ENCODE peak calls at places on chromosomes 11 and 22, in six cellular contexts. F is LNCaP clone FGC, X is IMR-90, V is sigmoid colon, Q is cardiac muscle cell, M is fibroblast of pulmonary artery. D is an unnamed sample.

GRCh38 chr11:113147249-113147648 is 167.1 kb upstream of the TTC12 start:
- DNase-seq in V (no peak), Q (peak), M (no peak), X (no peak), F (no peak), D (no peak)

GRCh38 chr22:40387758-40388157 is 17.4 kb downstream of the SGSM3 start:
- DNase-seq in F (peak), V (no peak), M (no peak), Q (no peak), X (no peak), D (no peak)

GRCh38 chr11:97445561-97445960 is 1055.7 kb downstream of the JRKL start:
- DNase-seq in M (peak), V (no peak), F (no peak), Q (peak), X (no peak), D (no peak)

GRCh38 chr22:37905534-37906363 is at the start of gene MICALL1:
- DNase-seq in V (peak), M (peak), F (no peak), Q (peak), X (peak), D (peak)

GRCh38 chr11:46564459-46564858 is 29.4 kb downstream of the AMBRA1 start:
- DNase-seq in F (no peak), X (peak), Q (no peak), V (no peak), M (no peak), D (peak)

GRCh38 chr22:40401981-40402406 is 31.6 kb downstream of the SGSM3 start:
- DNase-seq in M (no peak), F (no peak), X (no peak), Q (no peak), V (no peak), D (no peak)

GRCh38 chr11:116513894-116514293 is 258.9 kb downstream of the BUD13 start:
- DNase-seq in V (no peak), Q (peak), X (peak), M (peak), F (peak), D (peak)

GRCh38 chr22:30602049-30602448 is 4.9 kb upstream of the TCN2 start:
- DNase-seq in M (peak), Q (peak), X (peak), V (no peak), F (no peak), D (peak)

GRCh38 chr11:70098936-70099335 is 20.8 kb downstream of the ANO1 start:
- DNase-seq in F (no peak), V (no peak), X (no peak), M (no peak), Q (no peak), D (no peak)

GRCh38 chr11:111671383-111671782 is 69.1 kb downstream of the SIK2 start:
- DNase-seq in M (no peak), X (no peak), Q (no peak), V (no peak), F (no peak), D (no peak)

GRCh38 chr11:2885017-2885675 is 429 bp downstream of the CDKN1C start:
- DNase-seq in M (peak), X (peak), Q (peak), F (no peak), V (peak), D (peak)

GRCh38 chr11:50174189-50174588 is 141.5 kb downstream of the OR4C45 start:
- DNase-seq in X (peak), V (no peak), Q (no peak), F (no peak), M (peak), D (peak)

GRCh38 chr11:106177311-106177710 is 99.8 kb downstream of the AASDHPPT start:
- DNase-seq in Q (no peak), V (no peak), X (no peak), F (no peak), M (no peak), D (no peak)

GRCh38 chr11:48341466-48341865 is 16.7 kb downstream of the OR4C3 start:
- DNase-seq in F (no peak), Q (no peak), X (no peak), M (peak), V (no peak), D (no peak)

GRCh38 chr22:49344196-49344595 is 483.5 kb downstream of the BRD1 start:
- DNase-seq in F (no peak), X (no peak), V (no peak), Q (no peak), M (no peak), D (no peak)

GRCh38 chr11:111540921-111541208 is 345 bp downstream of the LAYN start:
- DNase-seq in V (no peak), X (no peak), F (no peak), Q (no peak), M (no peak), D (no peak)

GRCh38 chr11:126703661-126704060 is 296.9 kb downstream of the KIRREL3 start:
- DNase-seq in X (no peak), F (no peak), Q (no peak), V (no peak), M (no peak), D (no peak)

GRCh38 chr22:31872209-31872608 is 72.1 kb upstream of the YWHAH start:
- DNase-seq in X (no peak), F (no peak), V (no peak), Q (no peak), M (peak), D (no peak)

GRCh38 chr11:55852141-55852540 is 13.6 kb downstream of the OR5D16 start:
- DNase-seq in V (no peak), X (no peak), F (no peak), M (no peak), Q (no peak), D (no peak)

GRCh38 chr22:45784357-45785277 is 113.0 kb downstream of the ATXN10 start:
- DNase-seq in Q (peak), V (no peak), M (no peak), X (no peak), F (no peak), D (no peak)

GRCh38 chr11:65833297-65834030 is at the start of gene SNX32:
- DNase-seq in F (no peak), Q (peak), M (peak), V (peak), X (peak), D (peak)

GRCh38 chr22:47012589-47013365 is 250.3 kb downstream of the TBC1D22A start:
- DNase-seq in X (peak), Q (no peak), M (no peak), F (no peak), V (peak), D (peak)

GRCh38 chr22:23393721-23394320 is 186.3 kb downstream of the IGLL1 start:
- DNase-seq in M (no peak), F (no peak), X (no peak), Q (no peak), V (peak), D (no peak)

GRCh38 chr11:3165152-3165705 is at the start of gene OSBPL5:
- DNase-seq in F (no peak), M (peak), V (peak), Q (peak), X (peak), D (peak)

GRCh38 chr11:44868021-44868420 is 82.7 kb downstream of the TP53I11 start:
- DNase-seq in F (no peak), V (no peak), Q (no peak), M (no peak), X (no peak), D (no peak)

GRCh38 chr11:44863231-44863630 is 87.5 kb downstream of the TP53I11 start:
- DNase-seq in M (no peak), V (no peak), F (no peak), X (no peak), Q (no peak), D (no peak)

GRCh38 chr11:44868455-44869421 is 81.9 kb downstream of the TP53I11 start:
- DNase-seq in V (peak), M (no peak), F (no peak), Q (no peak), X (no peak), D (no peak)

GRCh38 chr11:44866301-44866700 is 84.4 kb downstream of the TP53I11 start:
- DNase-seq in F (no peak), V (no peak), X (no peak), Q (no peak), M (no peak), D (no peak)

DNA sequence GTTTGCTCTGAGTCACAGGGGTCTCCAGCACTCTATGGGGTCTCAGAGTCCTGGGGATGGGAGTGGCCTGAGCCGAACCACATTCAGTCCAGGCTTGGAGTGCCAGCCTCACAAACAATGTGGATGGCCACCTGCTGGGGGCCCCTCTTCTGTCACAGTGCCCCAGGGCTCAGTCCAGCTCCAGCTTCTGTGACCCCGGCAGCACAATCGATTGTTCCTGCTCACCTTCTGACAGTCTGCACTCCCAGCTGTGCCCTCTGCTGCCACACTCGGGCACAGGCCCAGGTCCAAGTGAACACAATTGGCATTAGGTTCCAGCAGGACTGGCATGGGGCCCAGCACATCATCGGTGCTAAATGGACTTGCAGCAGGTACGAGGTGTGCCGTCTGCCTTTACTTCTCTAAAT is 84.8 kb downstream of the TP53I11 start:
- DNase-seq in X (no peak), M (no peak), V (peak), F (peak), Q (no peak), D (no peak)
- TF ChIP-seq CTCF in X (no peak), M (no peak), V (no peak), F (peak), Q (no peak), D (no peak)

GRCh38 chr22:27711756-27712155 is 89.8 kb downstream of the MN1 start:
- DNase-seq in V (no peak), F (no peak), Q (no peak), M (no peak), X (no peak), D (no peak)
- H3K4me3 ChIP-seq in V (no peak), F (no peak), Q (no peak), M (no peak), X (no peak), D (no peak)

GRCh38 chr11:34468209-34468841 is 29.6 kb downstream of the CAT start:
- DNase-seq in F (no peak), V (no peak), Q (no peak), M (peak), X (peak), D (peak)
- TF ChIP-seq CTCF in F (peak), V (no peak), Q (peak), M (peak), X (peak), D (peak)

DNA sequence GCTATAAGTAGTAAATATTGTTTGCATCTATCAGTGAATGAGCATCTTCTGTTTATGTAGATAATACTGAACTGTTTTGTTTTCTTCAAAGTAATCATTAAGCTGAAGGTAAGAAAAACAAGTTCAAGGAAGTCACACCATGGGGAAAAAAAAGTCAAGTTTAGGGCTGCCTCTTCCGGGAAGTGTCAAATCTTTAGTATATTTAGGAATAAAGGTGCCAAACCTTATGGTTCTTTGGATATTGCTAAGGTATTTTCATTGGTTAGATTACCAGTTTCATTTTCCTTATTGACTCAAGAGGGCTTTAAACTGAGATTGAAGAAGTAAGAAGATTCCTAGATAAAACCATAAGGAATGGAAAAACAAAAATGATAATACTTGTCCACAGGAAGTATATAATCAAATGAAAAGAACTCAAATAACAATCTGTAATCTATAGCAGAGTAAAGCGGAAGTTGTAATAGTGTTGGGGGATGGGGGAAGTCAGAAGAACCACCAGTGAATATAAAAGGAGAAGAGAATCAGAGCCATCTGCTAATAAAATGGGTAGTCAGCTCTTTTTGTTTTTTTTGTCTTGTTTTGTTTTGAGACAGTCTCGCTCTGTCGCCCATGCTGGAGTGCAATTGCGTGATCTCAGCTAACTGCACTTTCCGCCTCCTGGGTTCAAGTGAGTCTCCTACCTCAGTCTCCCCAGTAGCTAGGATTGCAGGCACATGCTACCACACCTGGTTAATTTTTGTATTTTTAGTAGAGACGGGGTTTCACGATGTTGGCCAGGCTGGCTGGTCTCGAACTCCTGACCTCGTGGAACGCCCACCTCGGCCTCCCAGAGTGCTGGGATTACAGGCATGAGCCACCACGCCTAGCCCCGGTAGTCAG is 2.3 kb downstream of the ATM start:
- DNase-seq in M (no peak), V (no peak), Q (no peak), F (no peak), X (no peak), D (no peak)
- H3K4me3 ChIP-seq in M (peak), V (peak), Q (no peak), F (no peak), X (no peak), D (no peak)

DNA sequence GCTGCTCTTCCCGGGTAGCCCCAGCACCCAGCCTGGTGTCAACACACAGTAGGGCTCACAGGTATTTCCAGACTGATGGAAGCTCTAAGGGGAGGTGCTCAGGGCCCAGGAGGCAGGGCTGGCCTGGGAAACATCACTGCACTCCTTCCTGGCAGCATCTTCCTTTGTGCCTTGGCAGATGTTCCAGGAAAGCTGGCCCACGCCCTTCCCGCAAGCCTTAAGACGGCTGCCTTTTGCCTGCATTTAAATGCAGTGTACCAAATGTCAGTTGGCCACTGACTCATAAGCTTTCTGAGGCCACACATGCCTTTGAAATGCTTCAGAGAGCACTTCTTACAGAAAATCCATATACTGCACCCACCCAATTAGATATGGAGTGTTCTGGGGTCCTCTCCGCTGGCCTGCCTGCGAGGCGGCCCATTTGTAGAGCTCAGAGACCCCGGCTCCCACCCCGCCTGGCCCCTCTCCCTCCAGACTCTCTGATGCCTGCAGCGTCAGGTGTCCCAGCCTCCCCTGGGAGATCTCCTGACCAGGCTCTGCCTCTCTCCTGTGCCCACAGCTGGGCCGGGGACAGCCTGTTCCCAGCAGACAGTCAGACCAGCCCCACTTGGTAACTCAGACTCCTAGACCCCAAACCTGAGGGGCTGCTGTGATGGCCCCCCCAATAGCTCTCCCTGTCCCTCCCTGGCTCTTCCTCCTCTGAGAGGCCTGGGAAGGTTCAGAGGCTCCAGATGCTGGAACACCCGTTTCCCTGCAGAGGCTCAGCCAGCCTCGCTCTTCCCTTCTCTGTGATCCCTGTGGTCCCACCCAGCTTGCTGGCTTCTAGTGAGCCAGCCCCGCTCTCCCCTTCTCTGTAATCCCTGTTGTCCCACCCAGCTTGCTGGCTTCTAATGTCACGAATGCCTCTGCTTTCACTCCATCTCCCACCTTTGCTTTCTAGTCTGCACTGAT is 47.6 kb upstream of the THY1 start:
- DNase-seq in F (no peak), V (no peak), M (peak), X (peak), Q (no peak), D (peak)
- TF ChIP-seq CTCF in F (no peak), V (no peak), M (no peak), X (no peak), Q (no peak), D (no peak)

GRCh38 chr11:85643255-85643654 is 4.5 kb upstream of the TMEM126A start:
- DNase-seq in Q (peak), V (no peak), X (no peak), M (peak), F (no peak), D (no peak)
- H3K4me3 ChIP-seq in Q (no peak), V (no peak), X (no peak), M (no peak), F (no peak), D (no peak)

D was measured in choroid plexus epithelial cell.